ENCODE peak calls at places on chromosomes 12 and 14, in eight cellular contexts. T is H7; H is pons; L is NCI-H1436; B is stimulated activated CD8-positive, alpha-beta memory T cell treated with anti-CD3 and anti-CD28 coated beads, Interleukin-7, amount 100 ng/mL, for 48 hours; O is psoas muscle; K is NCI-H1092; U is NCI-H345. E is an unnamed sample.

GRCh38 chr14:69226736-69227135 is 33.2 kb upstream of the GALNT16 start:
- DNase-seq in T (no peak), H (no peak), L (no peak), B (no peak), O (no peak), K (no peak), U (no peak), E (no peak)

GRCh38 chr12:95215925-95216324 is 1.3 kb downstream of the FGD6 start:
- DNase-seq in T (no peak), H (peak; percentile 52), L (no peak), B (no peak), O (no peak), K (no peak), U (no peak), E (no peak)

GRCh38 chr12:125162489-125163028 is 97.3 kb downstream of the AACS start:
- DNase-seq in T (no peak), H (no peak), L (no peak), B (no peak), O (no peak), K (no peak), U (no peak), E (no peak)

GRCh38 chr12:92051441-92051840 is 94.2 kb downstream of the BTG1 start:
- DNase-seq in T (no peak), H (no peak), L (no peak), B (no peak), O (no peak), K (no peak), U (no peak), E (no peak)

GRCh38 chr14:91317381-91318313 is 73.1 kb upstream of the GPR68 start:
- DNase-seq in T (no peak), H (no peak), L (no peak), B (peak; percentile 66), O (peak; percentile 84), K (no peak), U (no peak), E (no peak)

GRCh38 chr14:91728616-91729183 is 3.2 kb downstream of the CATSPERB start:
- DNase-seq in T (no peak), H (no peak), L (no peak), B (no peak), O (no peak), K (no peak), U (no peak), E (no peak)

GRCh38 chr12:71426648-71427047 is 12.9 kb upstream of the LGR5 start:
- DNase-seq in T (no peak), H (no peak), L (no peak), B (no peak), O (no peak), K (no peak), U (no peak), E (no peak)

GRCh38 chr12:130482448-130482847 is 144.8 kb downstream of the PIWIL1 start:
- DNase-seq in T (no peak), H (no peak), L (peak; percentile 20), B (no peak), O (no peak), K (no peak), U (peak; percentile 60), E (no peak)

GRCh38 chr12:104215638-104216297 is at the start of gene TXNRD1:
- DNase-seq in T (peak; percentile 93), H (peak; percentile 43), L (no peak), B (peak; percentile 68), O (peak; percentile 91), K (peak; percentile 7), U (no peak), E (peak; percentile 94)

GRCh38 chr14:50804181-50804721 is 26.7 kb downstream of the NIN start:
- DNase-seq in T (no peak), H (no peak), L (no peak), B (no peak), O (no peak), K (no peak), U (no peak), E (no peak)

GRCh38 chr14:32709072-32709471 is 229.6 kb upstream of the NPAS3 start:
- DNase-seq in T (no peak), H (peak; percentile 85), L (no peak), B (no peak), O (no peak), K (no peak), U (no peak), E (no peak)

GRCh38 chr14:65349100-65349499 is 63.4 kb upstream of the FUT8 start:
- DNase-seq in T (no peak), H (no peak), L (no peak), B (no peak), O (no peak), K (no peak), U (no peak), E (no peak)

GRCh38 chr12:121579981-121580868 is 598 bp downstream of the KDM2B start:
- DNase-seq in T (peak; percentile 90), H (peak; percentile 65), L (peak; percentile 65), B (peak; percentile 43), O (peak; percentile 86), K (no peak), U (peak; percentile 79), E (peak; percentile 90)

GRCh38 chr12:53989227-53990113 is 4.5 kb downstream of the HOXC10 start:
- DNase-seq in T (no peak), H (peak; percentile 42), L (peak; percentile 19), B (no peak), O (no peak), K (peak; percentile 54), U (peak; percentile 42), E (no peak)

GRCh38 chr12:119630962-119631550 is 36.9 kb upstream of the PRKAB1 start:
- DNase-seq in T (no peak), H (no peak), L (no peak), B (no peak), O (no peak), K (no peak), U (no peak), E (no peak)

GRCh38 chr14:67457782-67458181 is 30.7 kb downstream of the TMEM229B start:
- DNase-seq in T (peak; percentile 69), H (no peak), L (no peak), B (no peak), O (peak; percentile 81), K (no peak), U (no peak), E (no peak)

GRCh38 chr14:105168979-105169507 is 467 bp upstream of the JAG2 start:
- DNase-seq in T (peak; percentile 94), H (no peak), L (peak; percentile 22), B (no peak), O (no peak), K (no peak), U (no peak), E (peak; percentile 88)

GRCh38 chr14:39085933-39086332 is 17.1 kb downstream of the SEC23A start:
- DNase-seq in T (no peak), H (no peak), L (no peak), B (no peak), O (no peak), K (no peak), U (no peak), E (no peak)

GRCh38 chr12:57776247-57776587 is 3.8 kb downstream of the EEF1AKMT3 start:
- DNase-seq in T (no peak), H (no peak), L (no peak), B (no peak), O (no peak), K (no peak), U (no peak), E (no peak)

GRCh38 chr14:81314443-81315175 is 85.5 kb downstream of the STON2 start:
- DNase-seq in T (no peak), H (no peak), L (no peak), B (no peak), O (no peak), K (no peak), U (no peak), E (no peak)

E was measured in D341Med.